ENCODE peak calls at places on chromosomes 7 and 10, in seven cellular contexts. Y, B, E, G, F, M and S are unnamed samples.

GRCh38 chr10:94062611-94063010 is 68.9 kb downstream of the PLCE1 start:
- DNase-seq in B (no peak), E (no peak), G (no peak), Y (no peak), F (peak; percentile 73), M (peak; percentile 51), S (no peak)

GRCh38 chr7:47325337-47325736 is 256.6 kb downstream of the TNS3 start:
- DNase-seq in B (no peak), F (no peak), Y (no peak), M (no peak), E (no peak), G (peak; percentile 22), S (no peak)

GRCh38 chr7:80312139-80312661 is 177.6 kb downstream of the GNAI1 start:
- DNase-seq in M (peak; percentile 97), Y (no peak), E (peak; percentile 95), G (no peak), B (peak; percentile 89), F (peak; percentile 94), S (peak; percentile 92)

GRCh38 chr7:151125835-151126481 is 39.7 kb downstream of the AGAP3 start:
- DNase-seq in F (no peak), B (no peak), G (peak; percentile 67), E (no peak), M (no peak), Y (no peak), S (no peak)

GRCh38 chr7:55173671-55174070 is 154.9 kb downstream of the EGFR start:
- DNase-seq in B (no peak), M (no peak), G (no peak), E (no peak), F (no peak), Y (peak; percentile 28), S (no peak)

GRCh38 chr7:57220746-57221145 is 88.5 kb upstream of the ZNF479 start:
- DNase-seq in M (no peak), G (no peak), B (no peak), Y (no peak), E (no peak), F (no peak), S (no peak)

GRCh38 chr7:134371536-134371935 is 54.8 kb upstream of the SLC35B4 start:
- DNase-seq in B (peak; percentile 30), Y (no peak), F (no peak), G (no peak), E (no peak), M (no peak), S (no peak)

GRCh38 chr10:51667992-51668689 is 31.3 kb downstream of the CSTF2T start:
- DNase-seq in B (no peak), E (no peak), M (peak; percentile 18), Y (no peak), F (no peak), G (no peak), S (peak; percentile 44)

GRCh38 chr7:84073476-84073875 is 121.1 kb downstream of the SEMA3A start:
- DNase-seq in B (no peak), E (peak; percentile 2), F (peak; percentile 70), M (peak; percentile 73), G (no peak), Y (no peak), S (peak; percentile 74)

GRCh38 chr7:120856621-120857352 is 1.2 kb downstream of the TSPAN12 start:
- DNase-seq in F (peak; percentile 24), E (peak; percentile 24), B (peak; percentile 16), G (peak; percentile 63), M (peak; percentile 11), Y (peak; percentile 57), S (peak; percentile 11)

GRCh38 chr10:128018704-128019103 is 107.5 kb downstream of the MKI67 start:
- DNase-seq in E (no peak), M (no peak), F (no peak), Y (no peak), G (no peak), B (no peak), S (no peak)

GRCh38 chr7:4325732-4326131 is 356.4 kb upstream of the FOXK1 start:
- DNase-seq in B (no peak), F (no peak), G (no peak), E (no peak), M (no peak), Y (no peak), S (no peak)

GRCh38 chr7:94003446-94004023 is 620 bp downstream of the BET1 start:
- DNase-seq in E (no peak), G (no peak), B (peak; percentile 19), Y (no peak), F (no peak), M (peak; percentile 44), S (no peak)

GRCh38 chr10:60883187-60883586 is 60.8 kb downstream of the RHOBTB1 start:
- DNase-seq in E (peak; percentile 17), F (peak; percentile 60), Y (no peak), B (peak; percentile 56), G (no peak), M (peak; percentile 74), S (peak; percentile 54)

GRCh38 chr7:73671317-73671651 is 3.7 kb downstream of the VPS37D start:
- DNase-seq in F (no peak), B (no peak), E (no peak), G (no peak), Y (peak; percentile 23), M (no peak), S (no peak)

GRCh38 chr10:59073456-59074053 is 102.9 kb upstream of the PHYHIPL start:
- DNase-seq in F (no peak), M (no peak), G (no peak), E (no peak), Y (no peak), B (no peak), S (no peak)

GRCh38 chr10:70679498-70679897 is 7.2 kb downstream of the ADAMTS14 start:
- DNase-seq in F (peak; percentile 53), Y (peak; percentile 73), M (no peak), B (no peak), E (no peak), G (no peak), S (peak; percentile 33)

GRCh38 chr7:18555120-18555519 is 59.6 kb downstream of the HDAC9 start:
- DNase-seq in E (no peak), G (no peak), F (peak; percentile 43), B (no peak), Y (no peak), M (peak; percentile 13), S (peak; percentile 7)

GRCh38 chr7:74482629-74483401 is 29.1 kb downstream of the GTF2IRD1 start:
- DNase-seq in G (no peak), F (peak; percentile 94), E (peak; percentile 98), M (peak; percentile 99), B (peak; percentile 84), Y (peak; percentile 71), S (peak; percentile 93)

GRCh38 chr7:56026538-56026937 is 24.7 kb downstream of the PSPH start:
- DNase-seq in F (no peak), B (peak; percentile 88), E (no peak), G (no peak), Y (no peak), M (no peak), S (no peak)

GRCh38 chr10:46268076-46268881 is 18.5 kb upstream of the ANTXRL start:
- DNase-seq in G (no peak), M (no peak), F (no peak), Y (no peak), E (no peak), B (no peak), S (no peak)

GRCh38 chr7:11327633-11328032 is 354.0 kb downstream of the PHF14 start:
- DNase-seq in F (no peak), M (peak; percentile 8), E (no peak), B (no peak), G (no peak), Y (no peak), S (no peak)

GRCh38 chr7:17155529-17155928 is 142.9 kb upstream of the AHR start:
- DNase-seq in E (no peak), M (no peak), F (no peak), Y (no peak), G (no peak), B (no peak), S (no peak)

GRCh38 chr10:4183761-4184261 is 398.8 kb upstream of the KLF6 start:
- DNase-seq in F (peak; percentile 72), B (no peak), G (no peak), Y (no peak), E (peak; percentile 3), M (peak; percentile 84), S (peak; percentile 42)
- TF ChIP-seq CTCF in F (no peak), B (no peak), G (peak; percentile 13), Y (no peak), E (no peak), M (peak; percentile 38), S (no peak)

GRCh38 chr10:29733323-29733722 is 98.6 kb upstream of the SVIL start:
- DNase-seq in M (no peak), G (no peak), F (no peak), Y (no peak), B (no peak), E (no peak), S (no peak)

GRCh38 chr10:29731760-29732159 is 97.0 kb upstream of the SVIL start:
- DNase-seq in M (no peak), F (no peak), Y (no peak), G (no peak), B (no peak), E (no peak), S (no peak)

GRCh38 chr10:29730461-29730860 is 95.7 kb upstream of the SVIL start:
- DNase-seq in G (no peak), B (peak; percentile 40), Y (no peak), F (no peak), E (no peak), M (no peak), S (no peak)

GRCh38 chr10:29732918-29733317 is 98.1 kb upstream of the SVIL start:
- DNase-seq in B (no peak), G (no peak), Y (no peak), E (no peak), M (no peak), F (no peak), S (no peak)

DNA sequence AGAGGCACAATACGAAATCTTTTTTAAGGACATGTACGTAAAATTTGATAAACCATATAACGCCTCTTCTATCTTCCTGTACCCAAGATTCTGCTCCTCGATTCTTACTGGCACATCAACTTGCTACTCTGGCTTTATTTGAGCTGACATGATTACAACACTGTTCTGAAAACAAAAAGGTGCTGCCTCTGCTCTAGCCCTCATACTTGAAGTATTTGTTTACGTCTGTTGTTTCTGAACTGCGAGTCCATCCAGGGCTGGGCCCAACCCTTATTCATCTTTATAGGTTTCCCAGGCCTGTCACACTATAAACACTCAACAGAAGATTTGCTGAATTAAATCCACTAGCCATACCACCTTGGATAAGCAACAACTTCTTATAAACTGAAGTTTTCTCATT is 96.2 kb upstream of the SVIL start:
- DNase-seq in G (no peak), F (no peak), Y (no peak), B (peak; percentile 26), M (no peak), E (no peak), S (no peak)
- H3K4me3 ChIP-seq in G (no peak overlapping the region), F (no peak overlapping the region), Y (no peak overlapping the region), B (no peak overlapping the region), M (no peak overlapping the region), E (no peak overlapping the region), S (no peak overlapping the region)

DNA sequence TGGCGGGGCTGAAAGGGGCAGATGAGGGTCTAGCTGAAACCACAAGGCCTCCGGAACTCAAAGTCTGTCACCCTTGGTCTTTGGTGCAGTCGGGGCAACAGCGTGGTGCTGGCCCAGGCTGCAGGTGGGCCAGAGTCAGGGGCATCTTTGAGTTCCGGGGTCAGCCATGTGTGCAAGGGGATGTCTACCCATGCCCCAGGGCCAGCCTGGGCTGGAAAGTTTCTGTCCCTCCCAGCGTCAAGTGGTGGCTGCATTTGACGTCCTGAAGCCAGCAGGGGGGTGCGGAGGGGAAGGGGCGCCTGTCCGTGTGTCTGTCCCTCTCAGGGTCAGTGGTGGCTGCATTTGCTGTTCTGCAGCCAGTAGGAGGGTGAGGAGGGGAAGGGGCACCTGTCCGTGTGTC is 670 bp downstream of the BRAT1 start:
- DNase-seq in F (no peak), B (no peak), M (no peak), E (no peak), Y (no peak), G (no peak), S (no peak)
- TF ChIP-seq CTCF in F (no peak), B (no peak), M (no peak), E (no peak), Y (no peak), G (no peak), S (no peak)

GRCh38 chr7:100568936-100569844 is 4.5 kb downstream of the SAP25 start:
- DNase-seq in F (peak; percentile 36), Y (peak; percentile 67), M (peak; percentile 49), G (no peak), B (no peak), E (no peak), S (peak; percentile 53)
- H3K4me3 ChIP-seq in F (peak overlapping the region; percentile 24), Y (peak overlapping the region; percentile 27), M (peak overlapping the region; percentile 40), G (peak overlapping the region; percentile 43), B (no peak overlapping the region), E (peak overlapping the region; percentile 32), S (peak overlapping the region; percentile 24)